ENCODE peak calls at places on chromosomes 13 and 19, in nine cellular contexts. P is GDM1; S is AG08395; W is thoracic aorta; V is substantia nigra; J is glutamatergic neuron; X is stimulated activated CD8-positive, alpha-beta memory T cell treated with anti-CD3 and anti-CD28 coated beads, Interleukin-4, amount 100 ng/mL, for 1 hour; F is A172; O is left ventricle myocardium superior. L is an unnamed sample.

GRCh38 chr19:57803594-57804325 is 11.0 kb downstream of the ZNF552 start:
- DNase-seq in P (peak), S (peak), W (no peak), V (no peak), J (peak), X (no peak), F (peak), O (no peak), L (no peak)

GRCh38 chr13:21326155-21327030 is 132.7 kb downstream of the ZDHHC20 start:
- DNase-seq in P (no peak), S (peak), W (no peak), V (no peak), J (peak), X (no peak), F (peak), O (no peak), L (peak)

GRCh38 chr13:45718992-45719391 is 16.9 kb downstream of the CBY2 start:
- DNase-seq in P (no peak), S (peak), W (no peak), V (no peak), J (no peak), X (no peak), F (peak), O (no peak), L (no peak)

GRCh38 chr13:42753697-42754096 is 27.7 kb upstream of the FAM216B start:
- DNase-seq in P (no peak), S (no peak), W (no peak), V (no peak), J (no peak), X (no peak), F (no peak), O (no peak), L (no peak)

GRCh38 chr13:25276748-25277147 is 10.5 kb downstream of the MTMR6 start:
- DNase-seq in P (no peak), S (no peak), W (no peak), V (no peak), J (no peak), X (no peak), F (peak), O (no peak), L (no peak)

GRCh38 chr13:74388626-74389025 is 254.4 kb upstream of the KLF12 start:
- DNase-seq in P (no peak), S (no peak), W (no peak), V (no peak), J (no peak), X (no peak), F (no peak), O (no peak), L (no peak)

GRCh38 chr19:11164879-11165406 is 9.4 kb upstream of the SPC24 start:
- DNase-seq in P (no peak), S (peak), W (no peak), V (peak), J (no peak), X (no peak), F (no peak), O (peak), L (peak)

GRCh38 chr13:75359266-75359665 is 122.7 kb downstream of the TBC1D4 start:
- DNase-seq in P (no peak), S (peak), W (no peak), V (no peak), J (no peak), X (no peak), F (peak), O (no peak), L (no peak)

GRCh38 chr13:48909088-48909389 is 66.7 kb upstream of the FNDC3A start:
- DNase-seq in P (no peak), S (no peak), W (no peak), V (no peak), J (no peak), X (no peak), F (no peak), O (peak), L (no peak)

GRCh38 chr19:46984077-46985010 is 35.3 kb upstream of the NPAS1 start:
- DNase-seq in P (no peak), S (peak), W (no peak), V (no peak), J (peak), X (no peak), F (peak), O (peak), L (no peak)

GRCh38 chr19:40278361-40279045 is 6.6 kb downstream of the AKT2 start:
- DNase-seq in P (no peak), S (no peak), W (no peak), V (no peak), J (no peak), X (no peak), F (no peak), O (no peak), L (no peak)

GRCh38 chr19:33411621-33412180 is 38.2 kb downstream of the CEBPG start:
- DNase-seq in P (no peak), S (no peak), W (no peak), V (no peak), J (no peak), X (no peak), F (no peak), O (peak), L (no peak)

GRCh38 chr13:41613984-41614581 is 156.7 kb downstream of the RGCC start:
- DNase-seq in P (no peak), S (peak), W (no peak), V (no peak), J (no peak), X (no peak), F (peak), O (peak), L (no peak)

GRCh38 chr19:14511245-14511625 is 7.0 kb downstream of the DNAJB1 start:
- DNase-seq in P (no peak), S (no peak), W (no peak), V (no peak), J (no peak), X (no peak), F (no peak), O (no peak), L (no peak)

GRCh38 chr13:48010698-48011097 is 9.6 kb upstream of the SUCLA2 start:
- DNase-seq in P (no peak), S (no peak), W (no peak), V (no peak), J (no peak), X (no peak), F (no peak), O (no peak), L (no peak)

GRCh38 chr19:53659292-53659691 is 27.5 kb downstream of the DPRX start:
- DNase-seq in P (peak), S (no peak), W (no peak), V (no peak), J (no peak), X (no peak), F (peak), O (no peak), L (no peak)

GRCh38 chr13:57716295-57716694 is 84.8 kb downstream of the PCDH17 start:
- DNase-seq in P (no peak), S (no peak), W (no peak), V (no peak), J (no peak), X (no peak), F (no peak), O (no peak), L (no peak)

GRCh38 chr13:99656843-99657506 is 155.7 kb downstream of the TM9SF2 start:
- DNase-seq in P (no peak), S (no peak), W (no peak), V (no peak), J (no peak), X (no peak), F (no peak), O (no peak), L (no peak)

GRCh38 chr13:104318121-104318520 is 1251.9 kb upstream of the SLC10A2 start:
- DNase-seq in P (no peak), S (no peak), W (no peak), V (no peak), J (no peak), X (no peak), F (peak), O (no peak), L (no peak)

GRCh38 chr13:39776439-39776838 is 121.0 kb downstream of the COG6 start:
- DNase-seq in P (no peak), S (peak), W (no peak), V (no peak), J (no peak), X (no peak), F (peak), O (no peak), L (no peak)

GRCh38 chr19:13029893-13030292 is 34.6 kb downstream of the NFIX start:
- DNase-seq in P (no peak), S (no peak), W (no peak), V (peak), J (no peak), X (no peak), F (no peak), O (peak), L (peak)

GRCh38 chr19:48258350-48258749 is 2.6 kb upstream of the CARD8 start:
- DNase-seq in P (peak), S (no peak), W (no peak), V (no peak), J (no peak), X (no peak), F (peak), O (no peak), L (no peak)

GRCh38 chr13:112545866-112546265 is 42.1 kb downstream of the TUBGCP3 start:
- DNase-seq in P (no peak), S (peak), W (no peak), V (no peak), J (no peak), X (no peak), F (peak), O (no peak), L (no peak)

GRCh38 chr19:18167975-18168645 is 5.5 kb upstream of the IFI30 start:
- DNase-seq in P (peak), S (peak), W (no peak), V (no peak), J (peak), X (no peak), F (peak), O (peak), L (no peak)

GRCh38 chr19:52397310-52398090 is at the start of gene ZNF528:
- DNase-seq in P (no peak), S (peak), W (peak), V (peak), J (peak), X (peak), F (peak), O (peak), L (peak)

GRCh38 chr19:46603752-46604241 is 2.7 kb downstream of the CALM3 start:
- DNase-seq in P (no peak), S (no peak), W (no peak), V (no peak), J (no peak), X (no peak), F (no peak), O (no peak), L (no peak)

GRCh38 chr13:42174344-42175162 is 97.4 kb upstream of the AKAP11 start:
- DNase-seq in P (no peak), S (no peak), W (no peak), V (no peak), J (no peak), X (no peak), F (peak), O (no peak), L (no peak)

GRCh38 chr19:1035998-1036621 is 3.8 kb upstream of the ABCA7 start:
- DNase-seq in P (no peak), S (no peak), W (no peak), V (no peak), J (no peak), X (no peak), F (no peak), O (no peak), L (no peak)

GRCh38 chr19:33194884-33195710 is 967 bp downstream of the LRP3 start:
- DNase-seq in P (no peak), S (peak), W (no peak), V (no peak), J (peak), X (no peak), F (peak), O (peak), L (no peak)

GRCh38 chr19:8132858-8133458 is 16.4 kb downstream of the FBN3 start:
- DNase-seq in P (no peak), S (no peak), W (no peak), V (no peak), J (no peak), X (no peak), F (no peak), O (no peak), L (no peak)

GRCh38 chr13:59710416-59710815 is 453.3 kb downstream of the DIAPH3 start:
- DNase-seq in P (no peak), S (no peak), W (no peak), V (no peak), J (no peak), X (no peak), F (no peak), O (no peak), L (no peak)

GRCh38 chr13:35213911-35214310 is 262.6 kb downstream of the MAB21L1 start:
- DNase-seq in P (no peak), S (no peak), W (no peak), V (no peak), J (no peak), X (no peak), F (no peak), O (no peak), L (no peak)

GRCh38 chr19:661427-662196 is 1.4 kb downstream of the RNF126 start:
- DNase-seq in P (no peak), S (peak), W (no peak), V (no peak), J (no peak), X (peak), F (peak), O (peak), L (no peak)

GRCh38 chr13:51806571-51806970 is 2.6 kb upstream of the DHRS12 start:
- DNase-seq in P (no peak), S (no peak), W (no peak), V (no peak), J (no peak), X (no peak), F (no peak), O (no peak), L (no peak)

L was measured in cerebellar nuclear complex.